ENCODE peak calls at places on chromosome 7, in four cellular contexts. M is stimulated activated naive CD8-positive, alpha-beta T cell treated with anti-CD3 and anti-CD28 coated beads, Interleukin-15, Interleukin-2, amounts not matched to agents 100 U/mL and 50 U/mL, for 24 hours; Y is stimulated activated CD4-positive, alpha-beta T cell treated with anti-CD3 and anti-CD28 coated beads, Interleukin-2, amount 100 ng/mL, for 24 hours; U is central memory CD4-positive, alpha-beta T cell. J is an unnamed sample.
A peak's percentile ranks its signal among the peaks of the same experiment; 100 is the strongest.

GRCh38 chr7:87895363-87895762 is 19.1 kb downstream of the DBF4 start:
- DNase-seq in M (no peak), Y (no peak), U (no peak), J (no peak)

GRCh38 chr7:111363099-111363498 is 199.2 kb downstream of the IMMP2L start:
- DNase-seq in M (no peak), Y (no peak), U (no peak), J (no peak)

GRCh38 chr7:107147464-107148214 is 21.2 kb upstream of the HBP1 start:
- DNase-seq in M (peak; percentile 34), Y (no peak), U (peak; percentile 22), J (no peak)

GRCh38 chr7:135200824-135201331 is 10.4 kb downstream of the WDR91 start:
- DNase-seq in M (no peak), Y (no peak), U (no peak), J (no peak)

GRCh38 chr7:70325509-70326101 is 727.3 kb downstream of the AUTS2 start:
- DNase-seq in M (no peak), Y (no peak), U (no peak), J (no peak)

GRCh38 chr7:134710854-134711624 is 64.4 kb downstream of the BPGM start:
- DNase-seq in M (peak; percentile 44), Y (peak; percentile 50), U (peak; percentile 86), J (peak; percentile 39)

GRCh38 chr7:96823274-96823673 is 113.6 kb upstream of the SEM1 start:
- DNase-seq in M (no peak), Y (no peak), U (no peak), J (no peak)

GRCh38 chr7:122914812-122915211 is 28.6 kb upstream of the CADPS2 start:
- DNase-seq in M (no peak), Y (no peak), U (no peak), J (no peak)

GRCh38 chr7:151321341-151321740 is 20.3 kb upstream of the NUB1 start:
- DNase-seq in M (no peak), Y (no peak), U (no peak), J (no peak)

J was measured in activated naive CD8-positive, alpha-beta T cell treated with anti-CD3 and anti-CD28 coated beads for 36 hours.